ENCODE peak calls at places on chromosomes 4 and X, in eight cellular contexts. F, N, I, D, A, R, X and P are unnamed samples.

GRCh38 chr4:23097251-23097650 is 404.5 kb downstream of the GBA3 start:
- DNase-seq in A (no peak), F (no peak), D (no peak), N (no peak), X (no peak), R (no peak), I (peak), P (no peak)

GRCh38 chr4:139528377-139529005 is 27.5 kb downstream of the SETD7 start:
- DNase-seq in R (peak), D (no peak), N (no peak), X (no peak), I (peak), F (no peak), A (no peak), P (peak)

GRCh38 chrX:23756165-23756564 is 13.1 kb upstream of the ACOT9 start:
- DNase-seq in X (peak), I (peak), N (peak), F (peak), R (peak), D (peak), A (peak), P (no peak)

GRCh38 chrX:2427737-2428136 is 73.0 kb downstream of the DHRSX start:
- DNase-seq in F (no peak), I (no peak), A (no peak), R (no peak), X (no peak), D (no peak), N (no peak), P (no peak)

GRCh38 chrX:50941638-50942037 is 31.1 kb downstream of the BMP15 start:
- DNase-seq in D (no peak), X (peak), A (peak), F (no peak), R (no peak), I (no peak), N (no peak), P (no peak)

GRCh38 chr4:153448003-153448731 is 18.0 kb upstream of the TMEM131L start:
- DNase-seq in D (no peak), I (peak), X (no peak), A (no peak), R (no peak), N (peak), F (peak), P (peak)

GRCh38 chr4:673349-674091 is 556 bp downstream of the ATP5ME start:
- DNase-seq in X (peak), R (peak), A (peak), N (peak), F (no peak), D (no peak), I (peak), P (no peak)

GRCh38 chr4:105619193-105619931 is 66.9 kb downstream of the ARHGEF38 start:
- DNase-seq in D (no peak), R (peak), A (no peak), I (no peak), X (peak), F (peak), N (no peak), P (no peak)

GRCh38 chr4:105147226-105148151 is 813 bp downstream of the TET2 start:
- DNase-seq in D (peak), I (peak), N (peak), F (peak), X (peak), A (peak), R (peak), P (peak)

GRCh38 chr4:76420901-76421581 is at the start of gene CCDC158:
- DNase-seq in A (peak), F (no peak), I (peak), R (peak), D (peak), X (peak), N (no peak), P (no peak)

GRCh38 chr4:109424093-109424818 is 9.4 kb upstream of the SEC24B start:
- DNase-seq in N (no peak), D (no peak), X (peak), R (no peak), A (no peak), I (no peak), F (no peak), P (no peak)

GRCh38 chr4:6893449-6894085 is 16.1 kb upstream of the TBC1D14 start:
- DNase-seq in N (no peak), R (no peak), F (no peak), A (no peak), D (no peak), I (peak), X (no peak), P (no peak)

GRCh38 chr4:11355224-11355623 is 73.5 kb downstream of the HS3ST1 start:
- DNase-seq in D (no peak), X (no peak), A (no peak), R (no peak), I (no peak), N (no peak), F (no peak), P (no peak)

GRCh38 chrX:150984164-150984824 is 1.2 kb downstream of the HMGB3 start:
- DNase-seq in D (no peak), F (no peak), A (peak), I (no peak), R (no peak), X (peak), N (peak), P (no peak)

GRCh38 chr4:82380344-82380743 is 6.6 kb upstream of the HNRNPD start:
- DNase-seq in R (peak), N (no peak), D (no peak), I (no peak), X (peak), A (no peak), F (no peak), P (peak)

GRCh38 chr4:73259552-73260140 is 1.0 kb upstream of the ANKRD17 start:
- DNase-seq in R (no peak), F (peak), X (no peak), A (no peak), D (no peak), I (no peak), N (no peak), P (no peak)

GRCh38 chr4:72136429-72136828 is 104.6 kb downstream of the NPFFR2 start:
- DNase-seq in I (no peak), F (no peak), A (no peak), X (no peak), R (no peak), N (no peak), D (no peak), P (no peak)

GRCh38 chrX:8244301-8244700 is 73.2 kb upstream of the VCX2 start:
- DNase-seq in D (no peak), I (no peak), A (no peak), N (no peak), F (no peak), X (no peak), R (no peak), P (no peak)

GRCh38 chrX:103276581-103277002 is at the start of gene TCEAL5:
- DNase-seq in X (no peak), F (no peak), A (no peak), I (no peak), R (no peak), N (no peak), D (no peak), P (no peak)

GRCh38 chr4:139458999-139459398 is 5.1 kb downstream of the RAB33B start:
- DNase-seq in R (no peak), F (no peak), A (no peak), I (peak), X (no peak), D (no peak), N (no peak), P (peak)

GRCh38 chr4:8108261-8108660 is 50.4 kb downstream of the ABLIM2 start:
- DNase-seq in I (no peak), A (no peak), X (no peak), F (no peak), D (no peak), R (no peak), N (no peak), P (no peak)

GRCh38 chrX:154750301-154751120 is at the start of gene GAB3:
- DNase-seq in R (peak), A (peak), N (peak), X (peak), D (peak), I (peak), F (peak), P (no peak)

GRCh38 chr4:71602271-71602890 is 181.5 kb downstream of the GC start:
- DNase-seq in X (no peak), D (no peak), A (no peak), I (peak), N (no peak), R (no peak), F (no peak), P (peak)